ENCODE peak calls at places on chromosomes 16 and 17, in nine cellular contexts. E is sigmoid colon, F is mammary epithelial cell, S is GM12878, V is fibroblast of lung, I is HCT116, Z is GM23248, H is stomach, R is lung. P is an unnamed sample.

GRCh38 chr17:80045703-80046102 is 9.3 kb downstream of the CCDC40 start:
- DNase-seq in E (no peak), F (no peak), S (no peak), V (no peak), I (no peak), Z (no peak), H (no peak), R (no peak), P (no peak)

GRCh38 chr17:48541036-48541573 is 3.8 kb downstream of the HOXB2 start:
- DNase-seq in E (no peak), F (peak; percentile 35), S (no peak), V (peak; percentile 60), I (no peak), Z (peak; percentile 37), H (no peak), R (no peak), P (no peak)

GRCh38 chr17:19724501-19725420 is 8.4 kb upstream of the SLC47A2 start:
- DNase-seq in E (peak; percentile 85), F (peak; percentile 75), S (no peak), V (no peak), I (no peak), Z (peak; percentile 75), H (peak; percentile 70), R (peak; percentile 47), P (no peak)

GRCh38 chr17:61619493-61619892 is 28.5 kb upstream of the NACA2 start:
- DNase-seq in E (no peak), F (no peak), S (no peak), V (peak; percentile 31), I (peak; percentile 23), Z (peak; percentile 8), H (no peak), R (no peak), P (no peak)

GRCh38 chr17:76184266-76184665 is 43.2 kb upstream of the FOXJ1 start:
- DNase-seq in E (no peak), F (no peak), S (no peak), V (no peak), I (no peak), Z (no peak), H (no peak), R (no peak), P (no peak)

GRCh38 chr17:633641-634091 is 81.0 kb downstream of the VPS53 start:
- DNase-seq in E (peak; percentile 80), F (no peak), S (no peak), V (no peak), I (no peak), Z (peak; percentile 36), H (no peak), R (no peak), P (no peak)

GRCh38 chr16:4892356-4893102 is 44.4 kb downstream of the PPL start:
- DNase-seq in E (no peak), F (no peak), S (no peak), V (peak; percentile 85), I (no peak), Z (no peak), H (no peak), R (no peak), P (peak; percentile 63)

GRCh38 chr16:49459953-49460735 is 86.5 kb downstream of the C16orf78 start:
- DNase-seq in E (peak; percentile 7), F (no peak), S (no peak), V (no peak), I (no peak), Z (no peak), H (peak; percentile 11), R (no peak), P (no peak)

GRCh38 chr16:83835972-83836566 is 28.3 kb downstream of the HSBP1 start:
- DNase-seq in E (no peak), F (peak; percentile 47), S (no peak), V (peak; percentile 80), I (peak; percentile 51), Z (peak; percentile 77), H (no peak), R (no peak), P (peak; percentile 72)

GRCh38 chr17:41615454-41615853 is 2.9 kb upstream of the KRT16 start:
- DNase-seq in E (peak; percentile 40), F (peak; percentile 95), S (no peak), V (no peak), I (peak; percentile 32), Z (peak; percentile 29), H (no peak), R (no peak), P (no peak)

GRCh38 chr17:47742319-47743181 is 9.5 kb downstream of the TBX21 start:
- DNase-seq in E (peak; percentile 40), F (no peak), S (no peak), V (no peak), I (no peak), Z (no peak), H (no peak), R (peak; percentile 4), P (no peak)

GRCh38 chr16:56645311-56645710 is 6.4 kb upstream of the MT1B start:
- DNase-seq in E (no peak), F (peak; percentile 24), S (no peak), V (no peak), I (no peak), Z (no peak), H (no peak), R (no peak), P (no peak)

GRCh38 chr17:28641579-28641978 is 3.4 kb downstream of the BLTP2 start:
- DNase-seq in E (no peak), F (no peak), S (no peak), V (no peak), I (no peak), Z (no peak), H (no peak), R (no peak), P (no peak)

GRCh38 chr17:3527896-3528603 is 29.6 kb downstream of the TRPV3 start:
- DNase-seq in E (peak; percentile 44), F (no peak), S (no peak), V (no peak), I (no peak), Z (no peak), H (no peak), R (no peak), P (no peak)

GRCh38 chr16:57284206-57284951 is at the start of gene PLLP:
- DNase-seq in E (peak; percentile 61), F (peak; percentile 57), S (no peak), V (peak; percentile 13), I (no peak), Z (peak; percentile 52), H (peak; percentile 74), R (no peak), P (peak; percentile 61)

GRCh38 chr16:88548985-88549384 is 21.2 kb upstream of the ZC3H18 start:
- DNase-seq in E (no peak), F (no peak), S (no peak), V (no peak), I (no peak), Z (no peak), H (no peak), R (no peak), P (no peak)

DNA sequence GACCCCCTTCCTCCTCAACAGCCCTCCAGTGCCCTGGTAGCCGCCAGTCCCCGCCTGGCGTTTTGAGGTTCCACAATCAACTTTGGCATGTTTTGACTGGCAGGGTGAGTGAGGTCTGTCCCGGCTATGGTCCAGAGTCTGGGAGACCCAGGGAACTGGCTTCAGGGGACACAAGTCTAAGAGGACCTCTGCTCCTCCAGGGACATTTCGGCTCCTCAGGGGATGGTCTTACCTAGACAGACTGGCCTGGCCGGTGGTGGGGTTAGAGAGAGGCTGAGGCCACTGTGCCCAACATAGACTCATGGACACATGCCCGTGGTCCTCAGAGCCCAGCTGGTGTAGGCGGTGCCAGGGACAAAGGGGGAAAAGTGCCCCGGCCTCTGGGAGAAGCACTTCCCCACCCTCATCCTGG is 2.2 kb downstream of the TMC8 start:
- DNase-seq in E (no peak), F (no peak), S (no peak), V (no peak), I (no peak), Z (no peak), H (no peak), R (no peak), P (no peak)
- H3K4me1 ChIP-seq in E (no peaks in the 10 kb centered on the region), F (peaks cover 14% of the 10 kb centered on the region), S (peaks cover 62% of the 10 kb centered on the region), V (peaks cover 2% of the 10 kb centered on the region), I (peaks cover 37% of the 10 kb centered on the region), Z (peaks cover 3% of the 10 kb centered on the region), H (peaks cover 49% of the 10 kb centered on the region), R (no peaks in the 10 kb centered on the region), P (peaks cover 3% of the 10 kb centered on the region)

DNA sequence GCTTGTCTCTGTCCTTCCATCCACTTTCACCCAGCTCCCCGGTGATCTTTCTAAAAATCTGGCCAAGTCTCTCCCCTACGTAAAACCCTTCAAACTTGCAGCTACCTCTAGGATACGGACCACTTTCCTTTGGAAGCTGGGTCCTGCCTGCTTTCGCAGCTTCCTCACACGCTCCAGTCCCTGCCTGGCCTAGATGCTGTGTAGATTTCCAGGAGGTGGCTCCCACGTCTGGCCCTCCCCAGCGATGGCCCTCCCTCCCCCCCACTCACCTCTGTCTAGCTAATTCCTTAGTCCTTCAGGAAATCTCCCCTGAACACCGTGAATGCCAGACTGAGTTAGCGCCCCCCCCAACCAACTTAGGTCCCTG is 579 bp upstream of the LRRC59 start:
- DNase-seq in E (no peak), F (no peak), S (no peak), V (no peak), I (no peak), Z (no peak), H (no peak), R (no peak), P (no peak)
- H3K36me3 ChIP-seq in E (peaks cover 20% of the 10 kb centered on the region), F (peaks cover 24% of the 10 kb centered on the region), S (peaks cover 6% of the 10 kb centered on the region), V (peaks cover 17% of the 10 kb centered on the region), I (peaks cover 22% of the 10 kb centered on the region), Z (peaks cover 20% of the 10 kb centered on the region), H (peaks cover 14% of the 10 kb centered on the region), R (peaks cover 15% of the 10 kb centered on the region), P (peaks cover 25% of the 10 kb centered on the region)

DNA sequence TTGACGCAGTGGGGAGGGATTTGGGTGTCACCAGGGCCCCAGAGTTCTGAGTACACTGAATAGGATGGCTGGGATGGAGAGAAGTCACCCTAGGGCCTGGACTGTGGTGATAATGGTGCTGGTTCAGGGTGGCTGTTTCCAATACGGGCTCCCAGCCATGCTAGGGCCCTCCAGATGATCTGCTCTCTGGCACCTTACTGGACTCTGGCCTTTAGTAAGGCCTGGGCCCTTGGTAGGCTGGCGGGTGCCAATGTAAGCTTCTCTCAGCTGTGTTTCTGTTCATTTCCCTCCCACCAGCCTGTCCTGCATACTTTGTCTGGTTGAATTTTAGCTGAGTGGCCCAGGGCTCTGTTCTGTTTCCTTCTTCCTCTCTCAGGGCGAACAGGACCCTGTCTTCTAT is 2.8 kb downstream of the PLA2G15 start:
- DNase-seq in E (no peak), F (no peak), S (no peak), V (no peak), I (no peak), Z (no peak), H (no peak), R (no peak), P (no peak)
- H3K4me1 ChIP-seq in E (no peaks in the 10 kb centered on the region), F (peaks cover 20% of the 10 kb centered on the region), S (peaks cover 18% of the 10 kb centered on the region), V (peaks cover 7% of the 10 kb centered on the region), I (peaks cover 5% of the 10 kb centered on the region), Z (peaks cover 10% of the 10 kb centered on the region), H (peaks cover 37% of the 10 kb centered on the region), R (peaks cover 3% of the 10 kb centered on the region), P (peaks cover 23% of the 10 kb centered on the region)

DNA sequence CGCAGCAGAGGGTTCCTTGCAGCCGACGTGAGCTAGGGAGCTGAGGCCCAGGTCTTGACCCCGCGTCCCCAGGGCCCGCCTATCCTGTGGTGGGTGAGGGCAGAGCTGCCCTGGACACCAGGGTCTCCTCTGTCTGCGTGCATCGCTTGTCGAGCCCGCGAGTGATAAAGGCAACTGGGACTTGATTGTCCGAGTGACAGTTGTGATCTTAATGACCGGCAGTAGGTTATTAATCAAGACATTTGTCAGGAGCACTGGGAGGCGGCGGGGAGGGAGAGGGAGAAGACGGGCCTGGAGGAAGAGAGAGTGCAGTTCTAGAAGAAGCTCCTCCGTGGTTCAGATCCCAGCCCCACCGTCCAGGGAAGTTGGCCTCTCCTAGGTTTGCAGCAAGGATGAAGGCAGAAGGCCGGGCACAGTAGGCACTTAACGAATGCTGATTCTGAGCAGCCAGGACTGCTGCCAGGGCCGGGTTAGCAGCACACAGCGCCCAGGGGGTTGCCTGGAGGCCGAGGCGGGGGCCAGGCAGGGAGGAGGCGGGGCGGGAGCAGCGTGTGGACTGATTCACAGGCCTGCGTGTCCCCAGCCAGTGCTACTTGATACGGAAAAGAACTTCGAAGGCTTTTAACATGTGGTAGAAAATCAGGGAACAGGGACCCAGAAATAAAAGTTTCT is 11.3 kb upstream of the GSE1 start:
- DNase-seq in E (peak; percentile 86), F (no peak), S (no peak), V (no peak), I (no peak), Z (peak; percentile 54), H (peak; percentile 48), R (no peak), P (no peak)
- H3K36me3 ChIP-seq in E (no peaks in the 10 kb centered on the region), F (no peaks in the 10 kb centered on the region), S (peaks cover 2% of the 10 kb centered on the region), V (no peaks in the 10 kb centered on the region), I (no peaks in the 10 kb centered on the region), Z (no peaks in the 10 kb centered on the region), H (no peaks in the 10 kb centered on the region), R (no peaks in the 10 kb centered on the region), P (peaks cover 2% of the 10 kb centered on the region)